ENCODE peak calls at places on chromosomes 11 and 22, in eight cellular contexts. One of them, this sample, is unnamed.
A peak's percentile ranks its signal among the peaks of the same experiment; 100 is the strongest.

GRCh38 chr11:26985941-26986340 is 8.0 kb upstream of the FIBIN start:
- DNase-seq in T-helper 1 cell: no peak
- DNase-seq in activated CD4-positive, alpha-beta T cell treated with anti-CD3 and anti-CD28 coated beads for 48 hours: no peak
- DNase-seq in HFF-Myc: no peak
- DNase-seq in GM19239: no peak
- DNase-seq in cardiac muscle cell: no peak
- DNase-seq in stimulated activated CD8-positive, alpha-beta memory T cell treated with anti-CD3 and anti-CD28 coated beads, Interleukin-4, amount 100 ng/mL, for 1 hour: no peak
- DNase-seq in HuH-7: no peak
- DNase-seq in this sample: no peak

GRCh38 chr22:31451709-31452571 is 37.7 kb downstream of the EIF4ENIF1 start:
- DNase-seq in T-helper 1 cell: no peak
- DNase-seq in activated CD4-positive, alpha-beta T cell treated with anti-CD3 and anti-CD28 coated beads for 48 hours: no peak
- DNase-seq in HFF-Myc: peak; percentile 25
- DNase-seq in GM19239: peak; percentile 16
- DNase-seq in cardiac muscle cell: peak; percentile 54
- DNase-seq in stimulated activated CD8-positive, alpha-beta memory T cell treated with anti-CD3 and anti-CD28 coated beads, Interleukin-4, amount 100 ng/mL, for 1 hour: no peak
- DNase-seq in HuH-7: peak; percentile 62
- DNase-seq in this sample: no peak

GRCh38 chr11:131980199-131980598 is 609.8 kb downstream of the NTM start:
- DNase-seq in T-helper 1 cell: no peak
- DNase-seq in activated CD4-positive, alpha-beta T cell treated with anti-CD3 and anti-CD28 coated beads for 48 hours: no peak
- DNase-seq in HFF-Myc: no peak
- DNase-seq in GM19239: no peak
- DNase-seq in cardiac muscle cell: no peak
- DNase-seq in stimulated activated CD8-positive, alpha-beta memory T cell treated with anti-CD3 and anti-CD28 coated beads, Interleukin-4, amount 100 ng/mL, for 1 hour: no peak
- DNase-seq in HuH-7: no peak
- DNase-seq in this sample: no peak

GRCh38 chr11:125147280-125147679 is 17.3 kb upstream of the PKNOX2 start:
- DNase-seq in T-helper 1 cell: no peak
- DNase-seq in activated CD4-positive, alpha-beta T cell treated with anti-CD3 and anti-CD28 coated beads for 48 hours: no peak
- DNase-seq in HFF-Myc: no peak
- DNase-seq in GM19239: no peak
- DNase-seq in cardiac muscle cell: no peak
- DNase-seq in stimulated activated CD8-positive, alpha-beta memory T cell treated with anti-CD3 and anti-CD28 coated beads, Interleukin-4, amount 100 ng/mL, for 1 hour: no peak
- DNase-seq in HuH-7: no peak
- DNase-seq in this sample: no peak

GRCh38 chr11:91986218-91986617 is 238.4 kb upstream of the FAT3 start:
- DNase-seq in T-helper 1 cell: no peak
- DNase-seq in activated CD4-positive, alpha-beta T cell treated with anti-CD3 and anti-CD28 coated beads for 48 hours: no peak
- DNase-seq in HFF-Myc: no peak
- DNase-seq in GM19239: no peak
- DNase-seq in cardiac muscle cell: no peak
- DNase-seq in stimulated activated CD8-positive, alpha-beta memory T cell treated with anti-CD3 and anti-CD28 coated beads, Interleukin-4, amount 100 ng/mL, for 1 hour: no peak
- DNase-seq in HuH-7: no peak
- DNase-seq in this sample: no peak

GRCh38 chr11:114496915-114497314 is 57.6 kb downstream of the REXO2 start:
- DNase-seq in T-helper 1 cell: no peak
- DNase-seq in activated CD4-positive, alpha-beta T cell treated with anti-CD3 and anti-CD28 coated beads for 48 hours: no peak
- DNase-seq in HFF-Myc: no peak
- DNase-seq in GM19239: no peak
- DNase-seq in cardiac muscle cell: no peak
- DNase-seq in stimulated activated CD8-positive, alpha-beta memory T cell treated with anti-CD3 and anti-CD28 coated beads, Interleukin-4, amount 100 ng/mL, for 1 hour: no peak
- DNase-seq in HuH-7: no peak
- DNase-seq in this sample: no peak

GRCh38 chr11:32015435-32015834 is 75.4 kb upstream of the RCN1 start:
- DNase-seq in T-helper 1 cell: no peak
- DNase-seq in activated CD4-positive, alpha-beta T cell treated with anti-CD3 and anti-CD28 coated beads for 48 hours: no peak
- DNase-seq in HFF-Myc: no peak
- DNase-seq in GM19239: no peak
- DNase-seq in cardiac muscle cell: no peak
- DNase-seq in stimulated activated CD8-positive, alpha-beta memory T cell treated with anti-CD3 and anti-CD28 coated beads, Interleukin-4, amount 100 ng/mL, for 1 hour: no peak
- DNase-seq in HuH-7: no peak
- DNase-seq in this sample: no peak

GRCh38 chr11:74265256-74265655 is 46.2 kb downstream of the P4HA3 start:
- DNase-seq in T-helper 1 cell: no peak
- DNase-seq in activated CD4-positive, alpha-beta T cell treated with anti-CD3 and anti-CD28 coated beads for 48 hours: no peak
- DNase-seq in HFF-Myc: no peak
- DNase-seq in GM19239: no peak
- DNase-seq in cardiac muscle cell: peak; percentile 9
- DNase-seq in stimulated activated CD8-positive, alpha-beta memory T cell treated with anti-CD3 and anti-CD28 coated beads, Interleukin-4, amount 100 ng/mL, for 1 hour: no peak
- DNase-seq in HuH-7: no peak
- DNase-seq in this sample: no peak

GRCh38 chr11:34284836-34285235 is 73.0 kb downstream of the ABTB2 start:
- DNase-seq in T-helper 1 cell: no peak
- DNase-seq in activated CD4-positive, alpha-beta T cell treated with anti-CD3 and anti-CD28 coated beads for 48 hours: no peak
- DNase-seq in HFF-Myc: no peak
- DNase-seq in GM19239: no peak
- DNase-seq in cardiac muscle cell: no peak
- DNase-seq in stimulated activated CD8-positive, alpha-beta memory T cell treated with anti-CD3 and anti-CD28 coated beads, Interleukin-4, amount 100 ng/mL, for 1 hour: no peak
- DNase-seq in HuH-7: no peak
- DNase-seq in this sample: no peak

GRCh38 chr11:11813288-11813962 is 28.3 kb upstream of the USP47 start:
- DNase-seq in T-helper 1 cell: no peak
- DNase-seq in activated CD4-positive, alpha-beta T cell treated with anti-CD3 and anti-CD28 coated beads for 48 hours: no peak
- DNase-seq in HFF-Myc: no peak
- DNase-seq in GM19239: no peak
- DNase-seq in cardiac muscle cell: no peak
- DNase-seq in stimulated activated CD8-positive, alpha-beta memory T cell treated with anti-CD3 and anti-CD28 coated beads, Interleukin-4, amount 100 ng/mL, for 1 hour: no peak
- DNase-seq in HuH-7: peak; percentile 73
- DNase-seq in this sample: no peak

GRCh38 chr11:16049611-16050010 is 306.7 kb downstream of the SOX6 start:
- DNase-seq in T-helper 1 cell: no peak
- DNase-seq in activated CD4-positive, alpha-beta T cell treated with anti-CD3 and anti-CD28 coated beads for 48 hours: no peak
- DNase-seq in HFF-Myc: no peak
- DNase-seq in GM19239: no peak
- DNase-seq in cardiac muscle cell: no peak
- DNase-seq in stimulated activated CD8-positive, alpha-beta memory T cell treated with anti-CD3 and anti-CD28 coated beads, Interleukin-4, amount 100 ng/mL, for 1 hour: no peak
- DNase-seq in HuH-7: no peak
- DNase-seq in this sample: no peak

GRCh38 chr11:69921429-69922014 is 102.3 kb upstream of the FGF3 start:
- DNase-seq in T-helper 1 cell: no peak
- DNase-seq in activated CD4-positive, alpha-beta T cell treated with anti-CD3 and anti-CD28 coated beads for 48 hours: no peak
- DNase-seq in HFF-Myc: no peak
- DNase-seq in GM19239: no peak
- DNase-seq in cardiac muscle cell: no peak
- DNase-seq in stimulated activated CD8-positive, alpha-beta memory T cell treated with anti-CD3 and anti-CD28 coated beads, Interleukin-4, amount 100 ng/mL, for 1 hour: no peak
- DNase-seq in HuH-7: no peak
- DNase-seq in this sample: no peak

GRCh38 chr22:22810018-22810427 is 77.6 kb upstream of the IGLL5 start:
- DNase-seq in T-helper 1 cell: peak; percentile 61
- DNase-seq in activated CD4-positive, alpha-beta T cell treated with anti-CD3 and anti-CD28 coated beads for 48 hours: peak; percentile 68
- DNase-seq in HFF-Myc: no peak
- DNase-seq in GM19239: no peak
- DNase-seq in cardiac muscle cell: no peak
- DNase-seq in stimulated activated CD8-positive, alpha-beta memory T cell treated with anti-CD3 and anti-CD28 coated beads, Interleukin-4, amount 100 ng/mL, for 1 hour: no peak
- DNase-seq in HuH-7: peak; percentile 73
- DNase-seq in this sample: peak; percentile 80

GRCh38 chr11:62976109-62976508 is 8.7 kb downstream of the SLC22A6 start:
- DNase-seq in T-helper 1 cell: no peak
- DNase-seq in activated CD4-positive, alpha-beta T cell treated with anti-CD3 and anti-CD28 coated beads for 48 hours: no peak
- DNase-seq in HFF-Myc: no peak
- DNase-seq in GM19239: no peak
- DNase-seq in cardiac muscle cell: no peak
- DNase-seq in stimulated activated CD8-positive, alpha-beta memory T cell treated with anti-CD3 and anti-CD28 coated beads, Interleukin-4, amount 100 ng/mL, for 1 hour: no peak
- DNase-seq in HuH-7: no peak
- DNase-seq in this sample: no peak

GRCh38 chr22:46149493-46149997 is 781 bp upstream of the PPARA start:
- DNase-seq in T-helper 1 cell: peak; percentile 29
- DNase-seq in activated CD4-positive, alpha-beta T cell treated with anti-CD3 and anti-CD28 coated beads for 48 hours: peak; percentile 41
- DNase-seq in HFF-Myc: no peak
- DNase-seq in GM19239: no peak
- DNase-seq in cardiac muscle cell: peak; percentile 62
- DNase-seq in stimulated activated CD8-positive, alpha-beta memory T cell treated with anti-CD3 and anti-CD28 coated beads, Interleukin-4, amount 100 ng/mL, for 1 hour: no peak
- DNase-seq in HuH-7: no peak
- DNase-seq in this sample: peak; percentile 34

GRCh38 chr11:111633756-111634362 is 31.6 kb downstream of the SIK2 start:
- DNase-seq in T-helper 1 cell: no peak
- DNase-seq in activated CD4-positive, alpha-beta T cell treated with anti-CD3 and anti-CD28 coated beads for 48 hours: no peak
- DNase-seq in HFF-Myc: no peak
- DNase-seq in GM19239: no peak
- DNase-seq in cardiac muscle cell: no peak
- DNase-seq in stimulated activated CD8-positive, alpha-beta memory T cell treated with anti-CD3 and anti-CD28 coated beads, Interleukin-4, amount 100 ng/mL, for 1 hour: no peak
- DNase-seq in HuH-7: no peak
- DNase-seq in this sample: no peak

GRCh38 chr11:79045811-79046304 is 395.0 kb downstream of the TENM4 start:
- DNase-seq in T-helper 1 cell: no peak
- DNase-seq in activated CD4-positive, alpha-beta T cell treated with anti-CD3 and anti-CD28 coated beads for 48 hours: no peak
- DNase-seq in HFF-Myc: peak; percentile 88
- DNase-seq in GM19239: no peak
- DNase-seq in cardiac muscle cell: no peak
- DNase-seq in stimulated activated CD8-positive, alpha-beta memory T cell treated with anti-CD3 and anti-CD28 coated beads, Interleukin-4, amount 100 ng/mL, for 1 hour: no peak
- DNase-seq in HuH-7: no peak
- DNase-seq in this sample: no peak

GRCh38 chr11:78414321-78415051 is 3.1 kb downstream of the GAB2 start:
- DNase-seq in T-helper 1 cell: no peak
- DNase-seq in activated CD4-positive, alpha-beta T cell treated with anti-CD3 and anti-CD28 coated beads for 48 hours: no peak
- DNase-seq in HFF-Myc: no peak
- DNase-seq in GM19239: no peak
- DNase-seq in cardiac muscle cell: no peak
- DNase-seq in stimulated activated CD8-positive, alpha-beta memory T cell treated with anti-CD3 and anti-CD28 coated beads, Interleukin-4, amount 100 ng/mL, for 1 hour: no peak
- DNase-seq in HuH-7: no peak
- DNase-seq in this sample: no peak

GRCh38 chr11:98940913-98941312 is 79.8 kb upstream of the CNTN5 start:
- DNase-seq in T-helper 1 cell: no peak
- DNase-seq in activated CD4-positive, alpha-beta T cell treated with anti-CD3 and anti-CD28 coated beads for 48 hours: no peak
- DNase-seq in HFF-Myc: no peak
- DNase-seq in GM19239: no peak
- DNase-seq in cardiac muscle cell: peak; percentile 3
- DNase-seq in stimulated activated CD8-positive, alpha-beta memory T cell treated with anti-CD3 and anti-CD28 coated beads, Interleukin-4, amount 100 ng/mL, for 1 hour: no peak
- DNase-seq in HuH-7: no peak
- DNase-seq in this sample: no peak

GRCh38 chr11:34155057-34155758 is 49.8 kb downstream of the NAT10 start:
- DNase-seq in T-helper 1 cell: no peak
- DNase-seq in activated CD4-positive, alpha-beta T cell treated with anti-CD3 and anti-CD28 coated beads for 48 hours: no peak
- DNase-seq in HFF-Myc: no peak
- DNase-seq in GM19239: no peak
- DNase-seq in cardiac muscle cell: no peak
- DNase-seq in stimulated activated CD8-positive, alpha-beta memory T cell treated with anti-CD3 and anti-CD28 coated beads, Interleukin-4, amount 100 ng/mL, for 1 hour: no peak
- DNase-seq in HuH-7: no peak
- DNase-seq in this sample: no peak